ENCODE peak calls at places on chromosomes 3 and 15, in four cellular contexts. I is keratinocyte, U is nephron progenitor cell, S is colonic mucosa. A is an unnamed sample.

GRCh38 chr3:88882121-88882520 is 225.3 kb upstream of the EPHA3 start:
- DNase-seq in I (no peak), U (no peak), S (no peak), A (no peak)

GRCh38 chr15:43769584-43770228 is 7.1 kb downstream of the ELL3 start:
- DNase-seq in I (no peak), U (peak), S (peak), A (peak)

GRCh38 chr3:52244061-52244628 is 1.4 kb upstream of the PPM1M start:
- DNase-seq in I (peak), U (no peak), S (no peak), A (peak)

GRCh38 chr15:51286816-51287215 is 51.6 kb downstream of the CYP19A1 start:
- DNase-seq in I (no peak), U (no peak), S (no peak), A (peak)

GRCh38 chr15:88440021-88440420 is 27.2 kb downstream of the MRPL46 start:
- DNase-seq in I (peak), U (no peak), S (no peak), A (peak)

GRCh38 chr3:112260563-112260962 is 33.5 kb downstream of the SLC9C1 start:
- DNase-seq in I (no peak), U (no peak), S (no peak), A (no peak)

GRCh38 chr3:61628636-61629035 is 67.3 kb downstream of the PTPRG start:
- DNase-seq in I (no peak), U (no peak), S (no peak), A (no peak)

GRCh38 chr3:130626021-130626420 is 109.0 kb downstream of the COL6A6 start:
- DNase-seq in I (no peak), U (no peak), S (no peak), A (no peak)

GRCh38 chr15:40217166-40217785 is 21.6 kb upstream of the PAK6 start:
- DNase-seq in I (no peak), U (peak), S (peak), A (peak)

GRCh38 chr3:196963309-196963953 is 5.2 kb downstream of the PIGZ start:
- DNase-seq in I (no peak), U (no peak), S (peak), A (no peak)

GRCh38 chr3:108493862-108494261 is 16.5 kb downstream of the MYH15 start:
- DNase-seq in I (no peak), U (no peak), S (peak), A (peak)

GRCh38 chr3:115040673-115041286 is 106.3 kb downstream of the ZBTB20 start:
- DNase-seq in I (no peak), U (peak), S (peak), A (peak)
- TF ChIP-seq CTCF in I (peak), U (peak), S (peak), A (no peak)

DNA sequence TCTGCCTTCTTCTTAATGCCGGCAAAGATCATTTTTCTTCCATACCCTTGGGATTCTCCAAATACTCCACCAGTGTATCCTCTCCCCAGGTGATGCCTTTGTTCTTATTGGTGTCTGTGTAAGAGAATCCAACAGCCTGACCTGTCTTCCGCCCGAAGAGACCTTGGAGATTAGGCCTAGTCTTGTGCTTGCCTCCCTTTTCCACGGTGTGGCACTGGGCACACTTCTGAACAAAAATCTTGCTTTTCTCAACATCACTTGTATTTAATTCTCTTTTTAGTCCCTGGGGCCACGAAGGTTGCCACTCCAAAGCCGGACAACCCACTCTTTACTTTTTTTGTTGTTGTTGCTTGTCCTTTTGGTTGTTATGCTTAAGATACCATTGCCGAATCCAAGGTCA is 14.0 kb upstream of the EMC3 start:
- DNase-seq in I (no peak), U (no peak), S (no peak), A (no peak)
- TF ChIP-seq CTCF in I (no peak), U (no peak), S (no peak), A (no peak)

GRCh38 chr3:81995334-81995733 is 233.9 kb upstream of the GBE1 start:
- DNase-seq in I (no peak), U (no peak), S (no peak), A (no peak)
- TF ChIP-seq CTCF in I (no peak), U (no peak), S (no peak), A (no peak)

GRCh38 chr3:147472846-147473245 is 63.7 kb downstream of the ZIC1 start:
- DNase-seq in I (no peak), U (no peak), S (no peak), A (no peak)
- TF ChIP-seq CTCF in I (no peak), U (no peak), S (no peak), A (no peak)

DNA sequence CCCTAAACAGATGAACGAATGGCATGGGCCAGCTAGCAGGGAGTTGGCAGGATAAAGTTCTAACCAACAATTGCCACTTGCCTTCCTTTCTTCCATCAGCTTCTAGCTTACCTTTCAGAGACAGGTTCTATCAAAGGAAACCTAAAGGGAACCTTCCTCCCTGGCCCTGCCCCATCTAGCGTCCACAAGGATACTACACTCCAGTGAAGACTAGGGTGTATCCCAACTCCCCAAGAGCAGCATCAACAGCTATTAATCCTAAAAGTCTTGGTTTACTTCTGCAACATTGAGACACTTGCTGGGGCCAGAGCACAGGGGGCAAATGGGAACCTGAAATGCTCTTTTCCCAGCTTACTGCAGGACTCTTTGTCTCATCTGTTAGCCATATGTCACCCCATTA is 37.0 kb upstream of the TMC3 start:
- DNase-seq in I (no peak), U (no peak), S (no peak), A (no peak)
- TF ChIP-seq CTCF in I (no peak), U (no peak), S (no peak), A (peak)

GRCh38 chr3:188176884-188177283 is 22.9 kb downstream of the LPP start:
- DNase-seq in I (no peak), U (no peak), S (no peak), A (no peak)

GRCh38 chr3:188177721-188178120 is 23.8 kb downstream of the LPP start:
- DNase-seq in I (no peak), U (no peak), S (no peak), A (no peak)

GRCh38 chr3:188178293-188178950 is 24.5 kb downstream of the LPP start:
- DNase-seq in I (no peak), U (no peak), S (no peak), A (no peak)

GRCh38 chr3:188180114-188180513 is 26.2 kb downstream of the LPP start:
- DNase-seq in I (no peak), U (no peak), S (no peak), A (no peak)

DNA sequence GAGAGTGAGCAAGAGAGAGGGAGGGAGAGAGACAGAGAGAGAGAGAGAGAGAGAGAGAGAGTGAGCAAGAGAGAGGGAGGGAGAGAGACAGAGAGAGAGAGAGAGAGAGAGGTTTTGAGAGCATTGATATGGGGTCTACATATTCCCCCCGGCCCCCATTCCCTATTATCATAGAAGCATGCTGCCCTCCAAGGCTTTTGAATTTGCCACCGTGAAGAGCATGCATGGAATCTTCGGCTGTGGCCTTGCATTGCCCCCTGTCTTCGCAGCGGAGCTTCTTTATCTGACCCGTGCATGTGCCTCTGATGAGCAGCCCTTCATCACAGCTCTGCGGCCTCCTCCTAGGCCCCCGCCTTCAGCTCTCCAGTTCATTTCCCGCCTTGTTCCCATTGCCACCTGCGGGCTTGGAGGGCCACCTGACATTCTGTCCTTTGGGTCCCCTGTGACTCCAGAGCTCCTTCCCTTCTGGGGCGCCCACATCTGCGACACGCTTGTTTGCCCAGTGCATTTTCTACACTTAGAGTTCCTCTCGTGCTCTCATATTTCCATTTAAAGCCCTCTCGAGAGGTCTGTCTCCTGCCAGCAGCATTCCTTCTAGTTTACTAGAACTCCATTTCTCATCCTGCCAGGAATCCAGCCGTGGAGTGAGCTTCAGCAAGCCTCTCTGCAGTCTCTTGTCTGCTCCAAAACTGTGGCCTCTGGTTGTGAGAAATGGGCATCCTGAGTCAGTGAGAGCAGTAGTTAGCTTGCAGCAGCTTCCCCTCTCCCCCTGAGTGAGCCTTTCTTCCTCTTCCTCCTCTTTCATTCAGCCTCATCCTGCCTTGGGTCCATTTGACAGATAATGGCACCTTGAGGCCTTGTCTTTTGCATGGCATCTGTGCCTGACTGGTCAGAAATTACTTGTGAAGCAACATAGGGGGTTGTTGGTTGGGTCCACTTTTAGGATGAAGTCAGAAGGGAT is 25.3 kb downstream of the LPP start:
- DNase-seq in I (no peak), U (peak), S (no peak), A (no peak)
- TF ChIP-seq CTCF in I (no peak), U (no peak), S (no peak), A (no peak)

GRCh38 chr3:44942202-44942921 is 33.6 kb downstream of the ZDHHC3 start:
- DNase-seq in I (no peak), U (no peak), S (no peak), A (no peak)
- TF ChIP-seq CTCF in I (no peak), U (no peak), S (no peak), A (no peak)

A was measured in Calu3.